ENCODE peak calls at places on chromosome 6, in six cellular contexts. P is NCI-H510A, Z is ELF-1, D is heart left ventricle, X is AG10803, R is fibroblast of pulmonary artery. V is an unnamed sample.

GRCh38 chr6:81023007-81023582 is 729.4 kb downstream of the TENT5A start:
- DNase-seq in P (no peak), Z (no peak), D (no peak), X (no peak), R (peak; percentile 1), V (no peak)

GRCh38 chr6:31838968-31839367 is 11.4 kb downstream of the HSPA1B start:
- DNase-seq in P (no peak), Z (no peak), D (no peak), X (no peak), R (no peak), V (no peak)

GRCh38 chr6:135052939-135053338 is 1.7 kb downstream of the HBS1L start:
- DNase-seq in P (no peak), Z (no peak), D (no peak), X (no peak), R (no peak), V (no peak)

GRCh38 chr6:36769161-36769675 is 70.0 kb downstream of the CPNE5 start:
- DNase-seq in P (no peak), Z (peak; percentile 55), D (peak; percentile 33), X (no peak), R (no peak), V (no peak)

GRCh38 chr6:45075246-45075645 is 252.9 kb upstream of the RUNX2 start:
- DNase-seq in P (no peak), Z (no peak), D (no peak), X (peak; percentile 97), R (peak; percentile 98), V (peak; percentile 63)

GRCh38 chr6:106858653-106859092 is 115.9 kb downstream of the CD24 start:
- DNase-seq in P (no peak), Z (peak; percentile 8), D (no peak), X (peak; percentile 81), R (peak; percentile 40), V (no peak)

GRCh38 chr6:39999006-39999867 is 65.0 kb upstream of the MOCS1 start:
- DNase-seq in P (no peak), Z (no peak), D (no peak), X (no peak), R (no peak), V (no peak)

GRCh38 chr6:149593443-149593842 is 27.3 kb downstream of the GINM1 start:
- DNase-seq in P (no peak), Z (no peak), D (no peak), X (no peak), R (no peak), V (no peak)

GRCh38 chr6:17200395-17200794 is 80.8 kb upstream of the RBM24 start:
- DNase-seq in P (no peak), Z (peak; percentile 92), D (no peak), X (no peak), R (no peak), V (no peak)

GRCh38 chr6:36608788-36609563 is 14.8 kb downstream of the SRSF3 start:
- DNase-seq in P (no peak), Z (no peak), D (no peak), X (no peak), R (no peak), V (no peak)

GRCh38 chr6:67683960-67684359 is 951.1 kb upstream of the ADGRB3 start:
- DNase-seq in P (no peak), Z (no peak), D (no peak), X (peak; percentile 1), R (peak; percentile 65), V (no peak)

GRCh38 chr6:154930490-154930889 is 64.6 kb upstream of the TIAM2 start:
- DNase-seq in P (no peak), Z (no peak), D (no peak), X (no peak), R (no peak), V (no peak)

GRCh38 chr6:102398788-102399390 is 1005.4 kb downstream of the GRIK2 start:
- DNase-seq in P (no peak), Z (no peak), D (no peak), X (no peak), R (no peak), V (no peak)

GRCh38 chr6:8279094-8279805 is 156.1 kb downstream of the SLC35B3 start:
- DNase-seq in P (no peak), Z (no peak), D (no peak), X (no peak), R (no peak), V (no peak)

GRCh38 chr6:48757661-48758060 is 646.7 kb upstream of the PTCHD4 start:
- DNase-seq in P (no peak), Z (no peak), D (no peak), X (no peak), R (no peak), V (no peak)

GRCh38 chr6:78810146-78810545 is 57.2 kb upstream of the IRAK1BP1 start:
- DNase-seq in P (peak; percentile 1), Z (peak; percentile 57), D (no peak), X (peak; percentile 62), R (peak; percentile 65), V (peak; percentile 75)

GRCh38 chr6:166635146-166635545 is 8.1 kb upstream of the RPS6KA2 start:
- DNase-seq in P (no peak), Z (no peak), D (no peak), X (no peak), R (no peak), V (no peak)

GRCh38 chr6:31574106-31575061 is 981 bp upstream of the TNF start:
- DNase-seq in P (no peak), Z (peak; percentile 50), D (no peak), X (no peak), R (no peak), V (no peak)

GRCh38 chr6:107943626-107944439 is 14.2 kb downstream of the SEC63 start:
- DNase-seq in P (no peak), Z (no peak), D (no peak), X (no peak), R (no peak), V (no peak)

GRCh38 chr6:11769816-11770545 is 8.6 kb downstream of the ADTRP start:
- DNase-seq in P (no peak), Z (peak; percentile 70), D (no peak), X (no peak), R (no peak), V (no peak)

GRCh38 chr6:167824591-167825041 is 2.1 kb upstream of the AFDN start:
- DNase-seq in P (no peak), Z (no peak), D (no peak), X (peak; percentile 76), R (no peak), V (peak; percentile 41)

GRCh38 chr6:16741112-16742016 is 19.9 kb downstream of the ATXN1 start:
- DNase-seq in P (no peak), Z (no peak), D (no peak), X (peak; percentile 97), R (peak; percentile 91), V (peak; percentile 80)

GRCh38 chr6:111175135-111175534 is 87.8 kb downstream of the SLC16A10 start:
- DNase-seq in P (no peak), Z (no peak), D (no peak), X (peak; percentile 9), R (no peak), V (no peak)

GRCh38 chr6:38234934-38235678 is 404.6 kb downstream of the BTBD9 start:
- DNase-seq in P (no peak), Z (no peak), D (no peak), X (no peak), R (no peak), V (no peak)

GRCh38 chr6:183668-184067 is 108.6 kb upstream of the DUSP22 start:
- DNase-seq in P (no peak), Z (no peak), D (no peak), X (no peak), R (no peak), V (no peak)

GRCh38 chr6:169200931-169201514 is 52.6 kb downstream of the THBS2 start:
- DNase-seq in P (no peak), Z (no peak), D (no peak), X (peak; percentile 46), R (no peak), V (no peak)

GRCh38 chr6:169993861-169994481 is 242.5 kb downstream of the ERMARD start:
- DNase-seq in P (no peak), Z (no peak), D (peak; percentile 10), X (no peak), R (no peak), V (no peak)

GRCh38 chr6:42104095-42104806 is 38.2 kb downstream of the C6orf132 start:
- DNase-seq in P (no peak), Z (peak; percentile 96), D (peak; percentile 67), X (peak; percentile 37), R (peak; percentile 85), V (no peak)

GRCh38 chr6:39003072-39003471 is 45.5 kb upstream of the GLP1R start:
- DNase-seq in P (no peak), Z (peak; percentile 18), D (no peak), X (no peak), R (no peak), V (no peak)

GRCh38 chr6:110703906-110704594 is 111.2 kb downstream of the CDK19 start:
- DNase-seq in P (no peak), Z (no peak), D (no peak), X (peak; percentile 31), R (peak; percentile 40), V (peak; percentile 15)

GRCh38 chr6:5701086-5701661 is 305.6 kb downstream of the NRN1 start:
- DNase-seq in P (no peak), Z (no peak), D (peak; percentile 61), X (no peak), R (no peak), V (no peak)

GRCh38 chr6:26501482-26501986 is 1.4 kb downstream of the BTN1A1 start:
- DNase-seq in P (no peak), Z (peak; percentile 56), D (peak; percentile 24), X (peak; percentile 16), R (peak; percentile 18), V (peak; percentile 33)

GRCh38 chr6:55704421-55704820 is 125.4 kb upstream of the HMGCLL1 start:
- DNase-seq in P (no peak), Z (no peak), D (no peak), X (peak; percentile 1), R (peak; percentile 25), V (no peak)

GRCh38 chr6:51477912-51478311 is 609.5 kb downstream of the PKHD1 start:
- DNase-seq in P (no peak), Z (no peak), D (no peak), X (no peak), R (no peak), V (no peak)

GRCh38 chr6:359261-360035 is 32.1 kb upstream of the IRF4 start:
- DNase-seq in P (no peak), Z (no peak), D (no peak), X (no peak), R (no peak), V (no peak)

V was measured in GM03348.